ENCODE peak calls at places on chromosome 11, in eight cellular contexts. G is stimulated activated CD4-positive, alpha-beta T cell treated with anti-CD3 and anti-CD28 coated beads, Interleukin-12 subunit alpha, Interleukin-12 subunit beta, amount 100 ng/mL, for 4 hours; B is foreskin fibroblast; L is mucosa of gallbladder; J is fibroblast of lung; Y is activated CD4-positive, alpha-beta T cell treated with anti-CD3 and anti-CD28 coated beads, Interleukin-2, amount 50 U/mL, for 48 hours; T is stomach; R is ELR. C is an unnamed sample.

GRCh38 chr11:92227954-92228935 is 3.6 kb downstream of the FAT3 start:
- DNase-seq in G (no peak), B (no peak), L (no peak), J (peak; percentile 34), Y (no peak), T (no peak), R (no peak), C (no peak)

GRCh38 chr11:64879226-64879900 is 942 bp upstream of the EHD1 start:
- DNase-seq in G (no peak), B (no peak), L (no peak), J (no peak), Y (no peak), T (no peak), R (no peak), C (no peak)

GRCh38 chr11:7555067-7555699 is 41.4 kb downstream of the PPFIBP2 start:
- DNase-seq in G (no peak), B (no peak), L (peak; percentile 68), J (no peak), Y (no peak), T (peak; percentile 85), R (no peak), C (no peak)

GRCh38 chr11:28099715-28100114 is 8.2 kb downstream of the KIF18A start:
- DNase-seq in G (no peak), B (no peak), L (no peak), J (no peak), Y (no peak), T (no peak), R (no peak), C (no peak)

GRCh38 chr11:120086651-120087050 is 51.3 kb downstream of the TRIM29 start:
- DNase-seq in G (no peak), B (no peak), L (no peak), J (no peak), Y (no peak), T (no peak), R (no peak), C (no peak)

GRCh38 chr11:69017951-69018350 is 4.9 kb upstream of the MRGPRF start:
- DNase-seq in G (no peak), B (no peak), L (no peak), J (no peak), Y (no peak), T (no peak), R (no peak), C (no peak)

GRCh38 chr11:9838961-9839360 is 175.1 kb downstream of the SWAP70 start:
- DNase-seq in G (no peak), B (no peak), L (no peak), J (no peak), Y (no peak), T (no peak), R (peak; percentile 84), C (no peak)

GRCh38 chr11:3091081-3091845 is 34.0 kb upstream of the CARS1 start:
- DNase-seq in G (no peak), B (no peak), L (no peak), J (no peak), Y (no peak), T (no peak), R (no peak), C (no peak)

GRCh38 chr11:27592111-27592780 is 85.7 kb upstream of the LIN7C start:
- DNase-seq in G (no peak), B (no peak), L (no peak), J (no peak), Y (no peak), T (no peak), R (no peak), C (no peak)

GRCh38 chr11:49995559-49995958 is 13.2 kb upstream of the OR4C12 start:
- DNase-seq in G (no peak), B (peak; percentile 2), L (peak; percentile 48), J (peak; percentile 28), Y (peak; percentile 13), T (no peak), R (peak; percentile 75), C (no peak)

GRCh38 chr11:19984048-19984742 is 176.1 kb downstream of the DBX1 start:
- DNase-seq in G (no peak), B (no peak), L (no peak), J (no peak), Y (no peak), T (no peak), R (no peak), C (no peak)

GRCh38 chr11:44235765-44236201 is 74.2 kb downstream of the ALX4 start:
- DNase-seq in G (no peak), B (no peak), L (no peak), J (peak; percentile 29), Y (no peak), T (no peak), R (no peak), C (peak; percentile 68)

GRCh38 chr11:45560153-45560934 is 105.1 kb downstream of the CHST1 start:
- DNase-seq in G (no peak), B (no peak), L (no peak), J (no peak), Y (no peak), T (no peak), R (no peak), C (no peak)

GRCh38 chr11:36131719-36132349 is 157.4 kb downstream of the COMMD9 start:
- DNase-seq in G (no peak), B (peak; percentile 49), L (peak; percentile 40), J (peak; percentile 76), Y (no peak), T (peak; percentile 30), R (peak; percentile 63), C (peak; percentile 47)

GRCh38 chr11:66006134-66006890 is 4.0 kb downstream of the BANF1 start:
- DNase-seq in G (no peak), B (no peak), L (no peak), J (no peak), Y (no peak), T (no peak), R (no peak), C (no peak)

GRCh38 chr11:69310934-69311766 is 17.2 kb downstream of the MYEOV start:
- DNase-seq in G (no peak), B (no peak), L (no peak), J (no peak), Y (peak; percentile 36), T (no peak), R (no peak), C (no peak)

GRCh38 chr11:69707156-69707555 is 3.3 kb upstream of the FGF19 start:
- DNase-seq in G (no peak), B (no peak), L (no peak), J (no peak), Y (no peak), T (peak; percentile 34), R (no peak), C (no peak)

GRCh38 chr11:23103403-23103802 is 243.1 kb upstream of the CCDC179 start:
- DNase-seq in G (no peak), B (no peak), L (no peak), J (no peak), Y (no peak), T (no peak), R (no peak), C (no peak)

GRCh38 chr11:86896486-86896885 is 58.7 kb downstream of the FZD4 start:
- DNase-seq in G (no peak), B (peak; percentile 68), L (no peak), J (peak; percentile 70), Y (no peak), T (no peak), R (peak; percentile 45), C (peak; percentile 78)

GRCh38 chr11:36357831-36358230 is 61.7 kb downstream of the PRR5L start:
- DNase-seq in G (no peak), B (no peak), L (no peak), J (no peak), Y (no peak), T (no peak), R (no peak), C (no peak)

GRCh38 chr11:106424111-106424510 is 346.6 kb downstream of the AASDHPPT start:
- DNase-seq in G (no peak), B (peak; percentile 84), L (no peak), J (peak; percentile 78), Y (no peak), T (no peak), R (peak; percentile 89), C (peak; percentile 34)

GRCh38 chr11:118923721-118924587 is 1.8 kb downstream of the BCL9L start:
- DNase-seq in G (no peak), B (no peak), L (no peak), J (no peak), Y (no peak), T (no peak), R (peak; percentile 38), C (no peak)

GRCh38 chr11:123407996-123408597 is 22.0 kb upstream of the GRAMD1B start:
- DNase-seq in G (no peak), B (no peak), L (no peak), J (no peak), Y (no peak), T (no peak), R (no peak), C (no peak)

GRCh38 chr11:98940913-98941312 is 79.8 kb upstream of the CNTN5 start:
- DNase-seq in G (no peak), B (no peak), L (no peak), J (no peak), Y (no peak), T (no peak), R (peak; percentile 36), C (no peak)

GRCh38 chr11:122645847-122646246 is 9.7 kb upstream of the UBASH3B start:
- DNase-seq in G (no peak), B (no peak), L (no peak), J (no peak), Y (no peak), T (no peak), R (peak; percentile 43), C (no peak)

GRCh38 chr11:116176484-116177005 is 596.2 kb downstream of the BUD13 start:
- DNase-seq in G (no peak), B (no peak), L (no peak), J (no peak), Y (no peak), T (no peak), R (no peak), C (no peak)

C was measured in fibroblast of gingiva.